ENCODE peak calls at places on chromosome 1, in eight cellular contexts. One of them, this sample, is unnamed.

GRCh38 chr1:95179205-95180001 is 54.6 kb upstream of the RWDD3 start:
- DNase-seq in stomach: no peak
- DNase-seq in tibial nerve: no peak
- DNase-seq in GM12891: no peak
- DNase-seq in GM12892: no peak
- DNase-seq in ovary: no peak
- DNase-seq in suprapubic skin: no peak
- DNase-seq in heart left ventricle: no peak
- DNase-seq in this sample: no peak

GRCh38 chr1:153963850-153964331 is 554 bp upstream of the SLC39A1 start:
- DNase-seq in stomach: peak; percentile 65
- DNase-seq in tibial nerve: no peak
- DNase-seq in GM12891: no peak
- DNase-seq in GM12892: no peak
- DNase-seq in ovary: peak; percentile 37
- DNase-seq in suprapubic skin: peak; percentile 78
- DNase-seq in heart left ventricle: no peak
- DNase-seq in this sample: no peak

GRCh38 chr1:91014475-91014874 is 7.4 kb downstream of the ZNF644 start:
- DNase-seq in stomach: no peak
- DNase-seq in tibial nerve: no peak
- DNase-seq in GM12891: no peak
- DNase-seq in GM12892: no peak
- DNase-seq in ovary: no peak
- DNase-seq in suprapubic skin: no peak
- DNase-seq in heart left ventricle: no peak
- DNase-seq in this sample: no peak

GRCh38 chr1:172178846-172179245 is 241.6 kb upstream of the C1orf105 start:
- DNase-seq in stomach: no peak
- DNase-seq in tibial nerve: no peak
- DNase-seq in GM12891: no peak
- DNase-seq in GM12892: no peak
- DNase-seq in ovary: no peak
- DNase-seq in suprapubic skin: no peak
- DNase-seq in heart left ventricle: no peak
- DNase-seq in this sample: no peak

GRCh38 chr1:24702511-24703293 is 42.5 kb upstream of the CLIC4 start:
- DNase-seq in stomach: no peak
- DNase-seq in tibial nerve: no peak
- DNase-seq in GM12891: no peak
- DNase-seq in GM12892: no peak
- DNase-seq in ovary: no peak
- DNase-seq in suprapubic skin: no peak
- DNase-seq in heart left ventricle: peak; percentile 65
- DNase-seq in this sample: no peak

GRCh38 chr1:231317306-231318014 is 20.2 kb downstream of the EXOC8 start:
- DNase-seq in stomach: no peak
- DNase-seq in tibial nerve: no peak
- DNase-seq in GM12891: no peak
- DNase-seq in GM12892: no peak
- DNase-seq in ovary: no peak
- DNase-seq in suprapubic skin: no peak
- DNase-seq in heart left ventricle: no peak
- DNase-seq in this sample: no peak

GRCh38 chr1:23791434-23792047 is 596 bp downstream of the LYPLA2 start:
- DNase-seq in stomach: peak; percentile 49
- DNase-seq in tibial nerve: no peak
- DNase-seq in GM12891: peak; percentile 58
- DNase-seq in GM12892: peak; percentile 63
- DNase-seq in ovary: no peak
- DNase-seq in suprapubic skin: no peak
- DNase-seq in heart left ventricle: no peak
- DNase-seq in this sample: no peak

GRCh38 chr1:221947731-221948130 is 205.8 kb upstream of the DUSP10 start:
- DNase-seq in stomach: no peak
- DNase-seq in tibial nerve: no peak
- DNase-seq in GM12891: no peak
- DNase-seq in GM12892: no peak
- DNase-seq in ovary: no peak
- DNase-seq in suprapubic skin: no peak
- DNase-seq in heart left ventricle: no peak
- DNase-seq in this sample: no peak

GRCh38 chr1:48245106-48245505 is 22.6 kb downstream of the SLC5A9 start:
- DNase-seq in stomach: no peak
- DNase-seq in tibial nerve: peak; percentile 32
- DNase-seq in GM12891: no peak
- DNase-seq in GM12892: no peak
- DNase-seq in ovary: no peak
- DNase-seq in suprapubic skin: no peak
- DNase-seq in heart left ventricle: no peak
- DNase-seq in this sample: no peak

GRCh38 chr1:87115317-87115885 is 201.0 kb downstream of the HS2ST1 start:
- DNase-seq in stomach: no peak
- DNase-seq in tibial nerve: peak; percentile 71
- DNase-seq in GM12891: no peak
- DNase-seq in GM12892: no peak
- DNase-seq in ovary: no peak
- DNase-seq in suprapubic skin: no peak
- DNase-seq in heart left ventricle: peak; percentile 45
- DNase-seq in this sample: peak; percentile 67

GRCh38 chr1:51960262-51960661 is 30.2 kb downstream of the RAB3B start:
- DNase-seq in stomach: no peak
- DNase-seq in tibial nerve: no peak
- DNase-seq in GM12891: no peak
- DNase-seq in GM12892: no peak
- DNase-seq in ovary: no peak
- DNase-seq in suprapubic skin: no peak
- DNase-seq in heart left ventricle: no peak
- DNase-seq in this sample: no peak

GRCh38 chr1:51274676-51275075 is 38.6 kb downstream of the RNF11 start:
- DNase-seq in stomach: no peak
- DNase-seq in tibial nerve: no peak
- DNase-seq in GM12891: no peak
- DNase-seq in GM12892: no peak
- DNase-seq in ovary: no peak
- DNase-seq in suprapubic skin: no peak
- DNase-seq in heart left ventricle: no peak
- DNase-seq in this sample: no peak

GRCh38 chr1:19477284-19478240 is 7.8 kb downstream of the CAPZB start:
- DNase-seq in stomach: no peak
- DNase-seq in tibial nerve: no peak
- DNase-seq in GM12891: no peak
- DNase-seq in GM12892: peak; percentile 42
- DNase-seq in ovary: no peak
- DNase-seq in suprapubic skin: no peak
- DNase-seq in heart left ventricle: peak; percentile 47
- DNase-seq in this sample: no peak

GRCh38 chr1:27116697-27117096 is 38.2 kb downstream of the SLC9A1 start:
- DNase-seq in stomach: no peak
- DNase-seq in tibial nerve: no peak
- DNase-seq in GM12891: no peak
- DNase-seq in GM12892: no peak
- DNase-seq in ovary: no peak
- DNase-seq in suprapubic skin: no peak
- DNase-seq in heart left ventricle: no peak
- DNase-seq in this sample: no peak

GRCh38 chr1:114715952-114716303 is 643 bp downstream of the NRAS start:
- DNase-seq in stomach: no peak
- DNase-seq in tibial nerve: no peak
- DNase-seq in GM12891: no peak
- DNase-seq in GM12892: no peak
- DNase-seq in ovary: no peak
- DNase-seq in suprapubic skin: no peak
- DNase-seq in heart left ventricle: no peak
- DNase-seq in this sample: no peak

GRCh38 chr1:114718661-114719423 is 2.3 kb upstream of the NRAS start:
- DNase-seq in stomach: no peak
- DNase-seq in tibial nerve: no peak
- DNase-seq in GM12891: no peak
- DNase-seq in GM12892: no peak
- DNase-seq in ovary: no peak
- DNase-seq in suprapubic skin: no peak
- DNase-seq in heart left ventricle: no peak
- DNase-seq in this sample: peak; percentile 4

GRCh38 chr1:114719424-114719787 is 2.8 kb upstream of the NRAS start:
- DNase-seq in stomach: no peak
- DNase-seq in tibial nerve: no peak
- DNase-seq in GM12891: no peak
- DNase-seq in GM12892: no peak
- DNase-seq in ovary: no peak
- DNase-seq in suprapubic skin: no peak
- DNase-seq in heart left ventricle: no peak
- DNase-seq in this sample: peak; percentile 3

GRCh38 chr1:114712987-114713386 is 3.6 kb downstream of the NRAS start:
- DNase-seq in stomach: no peak
- DNase-seq in tibial nerve: no peak
- DNase-seq in GM12891: no peak
- DNase-seq in GM12892: no peak
- DNase-seq in ovary: no peak
- DNase-seq in suprapubic skin: no peak
- DNase-seq in heart left ventricle: no peak
- DNase-seq in this sample: no peak

DNA sequence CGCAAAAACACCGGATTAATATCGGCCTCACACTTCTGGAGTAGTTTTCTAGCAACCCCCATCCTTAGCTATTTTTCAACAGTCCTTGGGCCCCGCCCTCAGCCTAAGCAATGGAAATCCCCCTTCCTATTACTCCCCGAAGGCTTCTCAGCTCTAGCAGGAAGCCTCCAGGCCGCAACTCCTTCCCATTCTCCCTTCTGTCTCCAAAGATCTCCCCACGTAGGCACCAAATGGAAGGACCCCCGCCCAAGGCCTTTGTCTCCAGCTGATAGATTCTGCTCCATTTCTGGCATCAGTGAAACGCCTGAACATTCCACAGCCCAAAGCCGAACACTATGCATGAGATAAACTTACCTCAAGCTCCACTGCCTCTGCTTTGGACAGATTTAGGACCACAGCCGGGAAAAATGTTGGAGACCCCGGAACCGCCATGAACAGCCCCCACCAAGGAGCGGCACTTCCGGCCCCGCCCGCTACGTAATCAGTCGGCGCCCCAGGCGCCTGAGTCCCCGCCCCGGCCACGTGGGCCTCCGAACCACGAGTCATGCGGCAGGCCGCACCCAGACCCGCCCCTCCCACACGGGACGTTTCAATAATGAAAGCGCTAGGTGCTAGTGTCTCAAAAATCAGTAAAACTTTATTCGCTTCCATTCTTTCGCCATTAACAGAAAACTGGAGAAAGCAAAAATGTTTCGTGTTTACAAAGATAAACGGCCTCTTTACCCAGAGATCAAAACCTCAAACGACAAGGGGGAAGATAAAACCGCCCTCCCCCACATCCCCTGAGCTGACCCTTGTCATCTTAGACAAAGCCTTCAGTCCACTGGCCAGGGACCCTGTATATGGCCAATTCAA is at the start of gene NRAS:
- DNase-seq in stomach: peak; percentile 95
- DNase-seq in tibial nerve: peak; percentile 93
- DNase-seq in GM12891: peak; percentile 72
- DNase-seq in GM12892: peak; percentile 77
- DNase-seq in ovary: peak; percentile 89
- DNase-seq in suprapubic skin: peak; percentile 97
- DNase-seq in heart left ventricle: peak; percentile 96
- DNase-seq in this sample: peak; percentile 68
- TF ChIP-seq POLR2A in stomach: no peak
- TF ChIP-seq POLR2A in tibial nerve: peak; percentile 59
- TF ChIP-seq POLR2A in GM12891: peak; percentile 79
- TF ChIP-seq POLR2A in GM12892: peak; percentile 84
- TF ChIP-seq POLR2A in ovary: peak; percentile 47
- TF ChIP-seq POLR2A in suprapubic skin: no peak
- TF ChIP-seq POLR2A in heart left ventricle: no peak
- TF ChIP-seq POLR2A in this sample: peak; percentile 31

GRCh38 chr1:151284013-151284577 is 2.0 kb downstream of the ZNF687 start:
- DNase-seq in stomach: no peak
- DNase-seq in tibial nerve: no peak
- DNase-seq in GM12891: no peak
- DNase-seq in GM12892: no peak
- DNase-seq in ovary: no peak
- DNase-seq in suprapubic skin: no peak
- DNase-seq in heart left ventricle: no peak
- DNase-seq in this sample: no peak
- TF ChIP-seq POLR2A in stomach: no peak
- TF ChIP-seq POLR2A in tibial nerve: no peak
- TF ChIP-seq POLR2A in GM12891: no peak
- TF ChIP-seq POLR2A in GM12892: no peak
- TF ChIP-seq POLR2A in ovary: no peak
- TF ChIP-seq POLR2A in suprapubic skin: no peak
- TF ChIP-seq POLR2A in heart left ventricle: no peak
- TF ChIP-seq POLR2A in this sample: no peak

DNA sequence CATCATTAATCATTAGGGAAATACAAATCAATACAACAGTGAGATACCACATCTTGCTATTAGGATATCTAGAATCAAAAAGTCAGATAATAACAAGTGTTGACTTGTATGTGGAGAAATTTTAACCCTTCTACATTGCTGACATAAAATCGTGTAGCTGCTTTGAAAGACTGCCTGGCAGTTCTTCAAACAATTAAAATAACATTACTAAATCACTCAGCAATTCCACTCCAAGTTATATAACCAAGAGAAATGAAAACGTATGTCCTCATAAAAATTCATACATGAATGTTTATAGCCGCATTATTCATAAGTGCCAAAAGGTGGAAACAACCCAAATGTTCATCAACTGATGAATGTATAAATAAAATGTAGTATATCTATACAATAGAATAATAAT is 164.6 kb downstream of the RASAL2 start:
- DNase-seq in stomach: no peak
- DNase-seq in tibial nerve: no peak
- DNase-seq in GM12891: no peak
- DNase-seq in GM12892: no peak
- DNase-seq in ovary: no peak
- DNase-seq in suprapubic skin: no peak
- DNase-seq in heart left ventricle: no peak
- DNase-seq in this sample: no peak
- TF ChIP-seq POLR2A in stomach: no peak
- TF ChIP-seq POLR2A in tibial nerve: no peak
- TF ChIP-seq POLR2A in GM12891: no peak
- TF ChIP-seq POLR2A in GM12892: no peak
- TF ChIP-seq POLR2A in ovary: no peak
- TF ChIP-seq POLR2A in suprapubic skin: no peak
- TF ChIP-seq POLR2A in heart left ventricle: no peak
- TF ChIP-seq POLR2A in this sample: no peak

DNA sequence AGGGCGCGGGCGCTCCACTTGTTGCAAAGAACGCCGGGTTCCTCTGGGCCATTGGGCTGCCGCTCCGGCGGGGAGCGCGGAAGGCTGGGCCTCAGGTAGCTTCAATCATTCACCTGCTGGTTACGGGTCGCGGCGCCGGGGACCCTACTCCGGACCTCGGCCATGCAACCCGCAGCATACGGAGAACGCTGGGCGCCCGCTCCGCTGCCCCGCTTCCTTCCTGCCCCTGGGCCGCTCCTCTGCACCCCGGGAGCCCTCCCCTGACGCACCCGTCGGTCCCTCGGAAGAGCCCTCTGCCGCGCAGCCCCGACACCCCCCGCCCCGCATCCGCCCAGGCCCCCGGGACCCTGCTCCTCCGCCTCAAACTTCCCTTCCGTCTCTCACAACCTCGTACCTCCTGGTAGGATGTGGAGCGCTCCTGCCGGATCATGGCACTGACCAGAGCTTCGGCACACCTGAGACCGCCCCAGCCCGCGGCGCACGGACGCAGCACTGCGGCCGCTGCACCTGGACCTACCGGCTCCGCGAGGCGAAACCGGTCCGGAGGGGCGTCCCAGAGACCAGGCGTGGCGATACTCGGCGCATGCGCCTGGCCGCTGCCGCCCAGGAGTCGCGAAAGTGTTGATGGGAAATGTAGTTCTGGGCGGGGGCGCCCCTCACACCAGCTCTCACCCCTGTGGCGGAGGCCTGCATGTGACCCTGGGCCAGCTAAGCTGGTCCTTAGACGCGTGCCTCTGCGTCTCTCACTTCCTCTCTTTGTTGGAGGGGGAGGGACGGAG is at the start of gene PACC1:
- DNase-seq in stomach: peak; percentile 90
- DNase-seq in tibial nerve: peak; percentile 76
- DNase-seq in GM12891: peak; percentile 93
- DNase-seq in GM12892: peak; percentile 95
- DNase-seq in ovary: peak; percentile 81
- DNase-seq in suprapubic skin: peak; percentile 93
- DNase-seq in heart left ventricle: peak; percentile 93
- DNase-seq in this sample: peak; percentile 96
- TF ChIP-seq POLR2A in stomach: no peak
- TF ChIP-seq POLR2A in tibial nerve: no peak
- TF ChIP-seq POLR2A in GM12891: peak; percentile 81
- TF ChIP-seq POLR2A in GM12892: peak; percentile 83
- TF ChIP-seq POLR2A in ovary: no peak
- TF ChIP-seq POLR2A in suprapubic skin: no peak
- TF ChIP-seq POLR2A in heart left ventricle: no peak
- TF ChIP-seq POLR2A in this sample: peak; percentile 75

This sample was measured in H54.